ENCODE peak calls at places on chromosomes 4 and X, in seven cellular contexts. Q is heart left ventricle, D is tibial nerve, R is cardiac muscle cell, M is fibroblast of lung, I is breast epithelium, Z is HCT116. C is an unnamed sample. For H3K36me3, the result is how much of the 10 kb centered on the place peaks cover.

GRCh38 chr4:106583108-106583507 is 214.5 kb upstream of the GIMD1 start:
- DNase-seq in Q (no peak), D (no peak), R (no peak), M (no peak), I (no peak), Z (no peak), C (no peak)

GRCh38 chr4:74439952-74440351 is 5.0 kb upstream of the AREG start:
- DNase-seq in Q (no peak), D (no peak), R (no peak), M (no peak), I (no peak), Z (no peak), C (no peak)

GRCh38 chr4:181161669-181162068 is 1081.5 kb upstream of the TENM3 start:
- DNase-seq in Q (no peak), D (no peak), R (no peak), M (no peak), I (no peak), Z (no peak), C (peak)

GRCh38 chrX:51608071-51608470 is 10.6 kb downstream of the CENPVL3 start:
- DNase-seq in Q (no peak), D (no peak), R (no peak), M (no peak), I (no peak), Z (no peak), C (no peak)

GRCh38 chr4:13654158-13654797 is 26.8 kb upstream of the BOD1L1 start:
- DNase-seq in Q (peak), D (peak), R (peak), M (peak), I (peak), Z (no peak), C (no peak)

GRCh38 chr4:2408401-2408958 is 10.0 kb downstream of the ZFYVE28 start:
- DNase-seq in Q (no peak), D (no peak), R (no peak), M (no peak), I (no peak), Z (no peak), C (no peak)

GRCh38 chr4:41413670-41414069 is 124.3 kb upstream of the LIMCH1 start:
- DNase-seq in Q (no peak), D (no peak), R (no peak), M (peak), I (no peak), Z (no peak), C (no peak)

GRCh38 chr4:789571-790465 is 36.1 kb downstream of the CPLX1 start:
- DNase-seq in Q (no peak), D (no peak), R (no peak), M (no peak), I (no peak), Z (no peak), C (no peak)

GRCh38 chr4:79367111-79367510 is 40.9 kb downstream of the GK2 start:
- DNase-seq in Q (no peak), D (no peak), R (no peak), M (no peak), I (no peak), Z (no peak), C (no peak)

GRCh38 chr4:76765473-76766183 is 132.3 kb downstream of the SOWAHB start:
- DNase-seq in Q (no peak), D (no peak), R (no peak), M (peak), I (no peak), Z (no peak), C (no peak)

GRCh38 chrX:9728271-9728670 is 37.4 kb downstream of the GPR143 start:
- DNase-seq in Q (no peak), D (no peak), R (no peak), M (no peak), I (no peak), Z (no peak), C (no peak)

GRCh38 chr4:37951465-37952352 is 8.5 kb upstream of the PTTG2 start:
- DNase-seq in Q (no peak), D (no peak), R (no peak), M (no peak), I (no peak), Z (no peak), C (no peak)

GRCh38 chr4:87542734-87543312 is 13.6 kb upstream of the SPARCL1 start:
- DNase-seq in Q (no peak), D (no peak), R (no peak), M (no peak), I (no peak), Z (no peak), C (no peak)

GRCh38 chr4:124862261-124862660 is 149.7 kb upstream of the ANKRD50 start:
- DNase-seq in Q (no peak), D (no peak), R (no peak), M (no peak), I (no peak), Z (no peak), C (no peak)

GRCh38 chrX:68647156-68647957 is at the start of gene STARD8:
- DNase-seq in Q (peak), D (peak), R (peak), M (peak), I (no peak), Z (peak), C (peak)

GRCh38 chr4:185036842-185037241 is 18.6 kb downstream of the HELT start:
- DNase-seq in Q (no peak), D (no peak), R (no peak), M (no peak), I (no peak), Z (no peak), C (no peak)

GRCh38 chr4:25098964-25099843 is 61.0 kb downstream of the SEPSECS start:
- DNase-seq in Q (peak), D (peak), R (no peak), M (peak), I (no peak), Z (no peak), C (no peak)

GRCh38 chr4:71406459-71406963 is 67.7 kb downstream of the SLC4A4 start:
- DNase-seq in Q (no peak), D (no peak), R (no peak), M (peak), I (no peak), Z (no peak), C (peak)

GRCh38 chrX:103376118-103376978 is at the start of gene BEX3:
- DNase-seq in Q (peak), D (peak), R (peak), M (peak), I (peak), Z (no peak), C (no peak)

GRCh38 chrX:13703589-13703988 is 14.7 kb downstream of the RAB9A start:
- DNase-seq in Q (no peak), D (no peak), R (no peak), M (no peak), I (no peak), Z (no peak), C (no peak)

GRCh38 chr4:93776386-93777080 is 52.0 kb upstream of the ATOH1 start:
- DNase-seq in Q (no peak), D (no peak), R (no peak), M (peak), I (no peak), Z (no peak), C (no peak)

GRCh38 chr4:149785686-149786431 is 29.8 kb downstream of the IQCM start:
- DNase-seq in Q (no peak), D (no peak), R (no peak), M (peak), I (no peak), Z (no peak), C (no peak)

GRCh38 chrX:151510203-151510602 is 53.3 kb upstream of the PASD1 start:
- DNase-seq in Q (no peak), D (no peak), R (peak), M (no peak), I (no peak), Z (no peak), C (no peak)

GRCh38 chr4:98728433-98728832 is 70.0 kb upstream of the TSPAN5 start:
- DNase-seq in Q (peak), D (no peak), R (no peak), M (peak), I (no peak), Z (no peak), C (no peak)

GRCh38 chr4:128635141-128635911 is 174.2 kb upstream of the JADE1 start:
- DNase-seq in Q (peak), D (no peak), R (peak), M (peak), I (no peak), Z (no peak), C (no peak)

GRCh38 chrX:9279271-9279596 is 185.6 kb upstream of the TBL1X start:
- DNase-seq in Q (no peak), D (no peak), R (no peak), M (peak), I (no peak), Z (no peak), C (no peak)

GRCh38 chr4:106238819-106239420 is 77.1 kb downstream of the TBCK start:
- DNase-seq in Q (no peak), D (no peak), R (peak), M (peak), I (no peak), Z (peak), C (peak)

GRCh38 chr4:151624606-151625565 is 135.9 kb downstream of the GATB start:
- DNase-seq in Q (no peak), D (peak), R (no peak), M (no peak), I (no peak), Z (no peak), C (no peak)

GRCh38 chr4:165440415-165440882 is 61.6 kb downstream of the CPE start:
- DNase-seq in Q (no peak), D (no peak), R (peak), M (peak), I (no peak), Z (peak), C (peak)

GRCh38 chr4:118086334-118086733 is 52.0 kb downstream of the NDST3 start:
- DNase-seq in Q (no peak), D (no peak), R (no peak), M (peak), I (no peak), Z (peak), C (peak)

GRCh38 chrX:7059214-7059838 is 88.2 kb upstream of the STS start:
- DNase-seq in Q (no peak), D (no peak), R (no peak), M (no peak), I (no peak), Z (no peak), C (no peak)
- H3K4me3 ChIP-seq in Q (no peak), D (no peak), R (no peak), M (no peak), I (no peak), Z (no peak), C (no peak)

GRCh38 chrX:43655961-43656494 is at the start of gene MAOA:
- DNase-seq in Q (peak), D (peak), R (peak), M (peak), I (peak), Z (no peak), C (no peak)

GRCh38 chrX:43654431-43655150 is 1.5 kb upstream of the MAOA start:
- DNase-seq in Q (peak), D (peak), R (peak), M (peak), I (peak), Z (peak), C (peak)

DNA sequence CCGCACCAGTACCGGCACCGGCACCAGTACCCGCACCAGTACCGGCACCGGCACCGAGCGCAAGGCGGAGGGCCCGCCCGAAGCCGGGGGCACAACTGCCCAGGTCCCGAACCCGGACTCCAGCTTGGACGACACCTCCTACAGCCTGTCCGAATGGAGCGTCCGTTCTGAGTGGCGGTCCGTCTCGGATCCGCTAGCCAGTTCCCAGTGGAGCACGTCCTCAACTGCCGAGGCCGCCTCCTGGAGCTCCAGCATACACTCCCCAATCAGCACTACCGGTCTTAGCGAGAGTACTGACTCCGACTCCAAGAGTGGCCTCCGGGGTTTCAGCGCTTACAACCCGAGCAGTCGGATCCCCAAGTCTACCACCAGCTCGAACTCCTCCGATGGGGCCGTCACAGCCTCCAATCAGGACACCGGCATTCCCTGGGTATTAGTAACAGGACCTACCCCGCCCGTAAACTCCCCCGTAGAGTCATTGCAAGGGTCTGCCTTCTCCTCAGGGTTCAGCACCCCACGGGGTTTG is 885 bp upstream of the MAOA start:
- DNase-seq in Q (peak), D (peak), R (peak), M (peak), I (peak), Z (no peak), C (no peak)
- TF ChIP-seq CTCF in Q (no peak), D (no peak), R (no peak), M (no peak), I (no peak), Z (no peak), C (no peak)

GRCh38 chr4:137521053-137521452 is 11.2 kb downstream of the PCDH18 start:
- DNase-seq in Q (no peak), D (no peak), R (no peak), M (no peak), I (no peak), Z (no peak), C (no peak)
- H3K36me3 ChIP-seq in Q (under half), D (under half), R (under half), M (under half), I (under half), Z (under half), C (under half)

DNA sequence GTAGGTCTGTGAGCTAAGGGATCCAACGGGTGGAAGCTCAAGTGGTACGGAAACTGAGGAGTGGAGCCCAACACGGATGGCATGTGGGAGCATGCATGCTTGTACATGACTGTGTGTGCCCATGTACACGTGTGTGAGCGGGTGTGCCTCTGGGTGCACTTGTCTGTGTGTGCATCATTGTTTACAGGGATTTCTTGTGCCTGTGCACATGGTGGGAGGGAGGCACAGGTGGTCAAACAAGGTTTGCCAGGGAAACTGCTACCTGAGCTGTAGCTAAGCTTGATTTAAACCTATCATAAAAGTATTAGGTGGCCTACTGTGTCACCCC is 122.5 kb upstream of the MAMLD1 start:
- DNase-seq in Q (no peak), D (no peak), R (no peak), M (no peak), I (no peak), Z (no peak), C (no peak)
- H3K4me3 ChIP-seq in Q (no peak), D (no peak), R (no peak), M (no peak), I (no peak), Z (no peak), C (no peak)

DNA sequence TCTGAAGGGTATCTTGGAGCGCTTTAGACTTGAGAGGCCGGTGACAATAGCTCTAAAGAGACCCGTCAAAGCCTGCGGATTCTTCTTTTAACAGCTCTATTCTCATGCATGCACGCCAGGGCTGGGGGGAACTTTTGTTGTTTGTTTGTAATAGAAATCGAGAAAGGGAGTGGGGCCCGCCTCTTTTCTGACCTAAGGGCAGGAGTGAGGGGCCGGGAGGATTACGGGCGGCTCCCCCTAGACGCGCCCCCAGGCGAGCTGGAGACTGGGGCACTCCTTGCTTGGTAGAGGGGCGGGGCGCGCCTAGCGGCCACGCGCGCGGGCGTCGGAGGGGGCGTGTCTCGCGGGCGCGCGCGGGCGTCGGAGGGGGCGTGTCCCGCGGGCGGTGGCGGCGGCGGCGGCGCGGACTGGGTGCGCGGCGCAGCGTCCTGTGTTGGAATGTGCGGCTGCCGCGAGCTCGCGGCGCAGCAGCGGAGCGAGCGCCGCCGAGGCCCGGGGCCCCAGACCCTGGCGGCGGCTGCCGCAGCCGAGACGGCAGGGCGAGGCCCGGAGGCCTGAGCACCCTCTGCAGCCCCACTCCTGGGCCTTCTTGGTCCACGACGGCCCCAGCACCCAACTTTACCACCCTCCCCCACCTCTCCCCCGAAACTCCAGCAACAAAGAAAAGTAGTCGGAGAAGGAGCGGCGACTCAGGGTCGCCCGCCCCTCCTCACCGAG is at the start of gene REST:
- DNase-seq in Q (peak), D (peak), R (peak), M (peak), I (peak), Z (no peak), C (no peak)
- TF ChIP-seq CTCF in Q (no peak), D (no peak), R (no peak), M (no peak), I (no peak), Z (no peak), C (no peak)

GRCh38 chrX:154349979-154350378 is 24.5 kb downstream of the FLNA start:
- DNase-seq in Q (no peak), D (no peak), R (peak), M (no peak), I (no peak), Z (no peak), C (no peak)
- H3K36me3 ChIP-seq in Q (half or more), D (half or more), R (under half), M (half or more), I (under half), Z (under half), C (under half)

GRCh38 chrX:153927686-153927935 is 1.5 kb upstream of the ARHGAP4 start:
- DNase-seq in Q (no peak), D (no peak), R (no peak), M (no peak), I (no peak), Z (no peak), C (no peak)

GRCh38 chrX:153926863-153927685 is 1.0 kb upstream of the ARHGAP4 start:
- DNase-seq in Q (peak), D (peak), R (no peak), M (no peak), I (no peak), Z (no peak), C (no peak)

GRCh38 chrX:153925387-153925738 is 701 bp downstream of the ARHGAP4 start:
- DNase-seq in Q (no peak), D (no peak), R (no peak), M (no peak), I (no peak), Z (no peak), C (no peak)

GRCh38 chrX:153926594-153926862 is 464 bp upstream of the ARHGAP4 start:
- DNase-seq in Q (no peak), D (no peak), R (no peak), M (no peak), I (no peak), Z (no peak), C (no peak)

DNA sequence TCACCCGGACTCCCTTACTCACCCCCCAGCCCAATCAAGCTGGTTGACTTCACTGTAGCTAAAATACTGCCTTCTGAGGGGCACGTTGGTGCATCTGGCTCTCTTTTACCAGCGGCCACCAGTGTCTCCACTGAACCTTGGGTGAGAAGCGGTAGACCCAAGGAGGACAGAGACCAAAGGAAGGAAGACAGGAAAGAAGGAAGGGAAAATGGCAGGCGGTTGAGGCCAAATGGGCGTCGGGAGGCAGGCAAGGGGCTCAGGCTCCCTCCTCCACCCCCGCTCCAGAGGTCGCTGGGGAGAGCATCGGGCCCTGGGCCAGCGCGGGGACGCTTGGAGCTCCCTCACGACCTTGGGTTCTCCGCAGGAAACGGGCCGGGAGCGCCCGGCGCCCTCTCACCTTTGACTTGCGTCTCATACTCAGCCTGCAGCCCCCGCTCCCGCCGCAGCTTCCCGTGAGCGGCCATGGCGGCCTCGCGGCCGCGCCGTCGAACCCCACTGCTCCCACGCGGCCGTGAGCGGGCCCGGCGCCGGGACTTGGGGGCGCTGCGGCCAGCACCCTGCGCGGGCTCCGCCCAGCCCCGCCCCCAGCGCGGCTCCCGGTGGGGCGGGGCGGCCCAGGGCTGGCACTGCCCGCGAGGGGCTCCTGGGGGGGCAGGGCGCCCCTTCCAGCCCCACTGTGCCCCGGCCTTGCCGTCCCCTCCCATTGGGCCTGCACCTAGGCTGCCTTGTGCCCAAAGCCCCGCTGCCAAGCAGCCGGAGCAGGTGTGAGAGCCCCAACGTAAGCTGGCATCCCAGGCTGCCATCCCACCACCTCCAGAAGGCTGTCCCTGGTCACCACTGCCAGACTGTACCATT is at the start of gene ARHGAP4:
- DNase-seq in Q (no peak), D (no peak), R (no peak), M (no peak), I (no peak), Z (peak), C (no peak)
- H3K4me3 ChIP-seq in Q (no peak), D (peak), R (no peak), M (no peak), I (peak), Z (peak), C (peak)

DNA sequence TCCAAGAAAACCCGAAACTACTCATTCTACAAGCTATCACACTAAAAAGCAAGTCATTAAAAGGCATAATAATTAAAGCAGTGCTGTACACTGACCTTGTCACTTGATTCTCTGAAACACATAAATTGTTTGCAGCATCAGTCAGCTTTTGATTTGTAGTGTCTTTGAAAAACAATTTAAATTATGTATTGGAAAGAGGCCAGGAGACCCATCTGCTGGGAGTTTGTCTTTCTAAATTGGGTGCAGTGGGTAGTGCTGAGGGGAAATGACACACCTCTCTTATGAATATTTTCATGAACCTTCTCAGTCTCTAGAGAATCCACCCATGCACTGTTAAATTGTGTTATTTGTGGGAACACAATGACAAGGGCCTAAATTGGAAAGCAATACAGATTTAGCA is 75.6 kb upstream of the ANK2 start:
- DNase-seq in Q (no peak), D (no peak), R (no peak), M (no peak), I (no peak), Z (no peak), C (no peak)
- TF ChIP-seq CTCF in Q (no peak), D (no peak), R (no peak), M (no peak), I (no peak), Z (no peak), C (no peak)